ENCODE peak calls at places on chromosomes 4 and X, in ten cellular contexts. One of them, this sample, is unnamed.
A peak's percentile ranks its signal among the peaks of the same experiment; 100 is the strongest.

GRCh38 chr4:53089940-53090729 is 228.0 kb downstream of the RASL11B start:
- DNase-seq in HEK293T: no peak
- DNase-seq in lung: no peak
- DNase-seq in cardiac fibroblast: peak; percentile 67
- DNase-seq in GM12865: no peak
- DNase-seq in stimulated activated CD4-positive, alpha-beta T cell treated with anti-CD3 and anti-CD28 coated beads, Interleukin-4, amount 100 ng/mL, for 24 hours: no peak
- DNase-seq in HT1080: no peak
- DNase-seq in NCI-H345: no peak
- DNase-seq in KBM-7: no peak
- DNase-seq in ELR: no peak
- DNase-seq in this sample: no peak

GRCh38 chr4:166290426-166290825 is 417.4 kb downstream of the TLL1 start:
- DNase-seq in KBM-7: no peak
- DNase-seq in stimulated activated CD4-positive, alpha-beta T cell treated with anti-CD3 and anti-CD28 coated beads, Interleukin-4, amount 100 ng/mL, for 24 hours: no peak
- DNase-seq in GM12865: no peak
- DNase-seq in NCI-H345: peak; percentile 32
- DNase-seq in lung: no peak
- DNase-seq in cardiac fibroblast: no peak
- DNase-seq in HT1080: no peak
- DNase-seq in HEK293T: no peak
- DNase-seq in ELR: no peak
- DNase-seq in this sample: no peak

GRCh38 chr4:150259861-150260567 is 181.8 kb downstream of the DCLK2 start:
- DNase-seq in KBM-7: no peak
- DNase-seq in NCI-H345: no peak
- DNase-seq in HEK293T: no peak
- DNase-seq in cardiac fibroblast: no peak
- DNase-seq in lung: no peak
- DNase-seq in HT1080: no peak
- DNase-seq in ELR: no peak
- DNase-seq in stimulated activated CD4-positive, alpha-beta T cell treated with anti-CD3 and anti-CD28 coated beads, Interleukin-4, amount 100 ng/mL, for 24 hours: no peak
- DNase-seq in GM12865: no peak
- DNase-seq in this sample: no peak

GRCh38 chrX:9525511-9526248 is 60.8 kb downstream of the TBL1X start:
- DNase-seq in HEK293T: no peak
- DNase-seq in NCI-H345: no peak
- DNase-seq in stimulated activated CD4-positive, alpha-beta T cell treated with anti-CD3 and anti-CD28 coated beads, Interleukin-4, amount 100 ng/mL, for 24 hours: peak; percentile 4
- DNase-seq in ELR: no peak
- DNase-seq in GM12865: peak; percentile 47
- DNase-seq in cardiac fibroblast: peak; percentile 20
- DNase-seq in lung: no peak
- DNase-seq in KBM-7: no peak
- DNase-seq in HT1080: no peak
- DNase-seq in this sample: no peak

GRCh38 chr4:14560577-14560976 is 441.7 kb upstream of the CPEB2 start:
- DNase-seq in KBM-7: no peak
- DNase-seq in lung: no peak
- DNase-seq in NCI-H345: no peak
- DNase-seq in cardiac fibroblast: no peak
- DNase-seq in HT1080: no peak
- DNase-seq in stimulated activated CD4-positive, alpha-beta T cell treated with anti-CD3 and anti-CD28 coated beads, Interleukin-4, amount 100 ng/mL, for 24 hours: no peak
- DNase-seq in ELR: no peak
- DNase-seq in HEK293T: no peak
- DNase-seq in GM12865: no peak
- DNase-seq in this sample: no peak

GRCh38 chrX:153769865-153770605 is 6.0 kb downstream of the PLXNB3 start:
- DNase-seq in cardiac fibroblast: no peak
- DNase-seq in HT1080: no peak
- DNase-seq in HEK293T: no peak
- DNase-seq in GM12865: peak; percentile 0
- DNase-seq in ELR: no peak
- DNase-seq in lung: no peak
- DNase-seq in stimulated activated CD4-positive, alpha-beta T cell treated with anti-CD3 and anti-CD28 coated beads, Interleukin-4, amount 100 ng/mL, for 24 hours: no peak
- DNase-seq in KBM-7: no peak
- DNase-seq in NCI-H345: no peak
- DNase-seq in this sample: no peak

GRCh38 chr4:98638661-98639060 is 19.8 kb downstream of the TSPAN5 start:
- DNase-seq in cardiac fibroblast: peak; percentile 70
- DNase-seq in ELR: peak; percentile 69
- DNase-seq in stimulated activated CD4-positive, alpha-beta T cell treated with anti-CD3 and anti-CD28 coated beads, Interleukin-4, amount 100 ng/mL, for 24 hours: no peak
- DNase-seq in HT1080: peak; percentile 65
- DNase-seq in HEK293T: no peak
- DNase-seq in GM12865: no peak
- DNase-seq in NCI-H345: peak; percentile 67
- DNase-seq in KBM-7: no peak
- DNase-seq in lung: no peak
- DNase-seq in this sample: no peak

GRCh38 chr4:182806259-182807252 is 110.6 kb downstream of the DCTD start:
- DNase-seq in ELR: peak; percentile 71
- DNase-seq in HT1080: peak; percentile 53
- DNase-seq in stimulated activated CD4-positive, alpha-beta T cell treated with anti-CD3 and anti-CD28 coated beads, Interleukin-4, amount 100 ng/mL, for 24 hours: peak; percentile 59
- DNase-seq in GM12865: peak; percentile 70
- DNase-seq in lung: peak; percentile 78
- DNase-seq in KBM-7: peak; percentile 77
- DNase-seq in NCI-H345: peak; percentile 80
- DNase-seq in HEK293T: peak; percentile 70
- DNase-seq in cardiac fibroblast: peak; percentile 65
- DNase-seq in this sample: peak; percentile 86

GRCh38 chrX:7146703-7147430 is 645 bp upstream of the STS start:
- DNase-seq in KBM-7: no peak
- DNase-seq in lung: peak; percentile 51
- DNase-seq in HT1080: no peak
- DNase-seq in ELR: peak; percentile 20
- DNase-seq in GM12865: peak; percentile 40
- DNase-seq in NCI-H345: no peak
- DNase-seq in cardiac fibroblast: peak; percentile 14
- DNase-seq in HEK293T: no peak
- DNase-seq in stimulated activated CD4-positive, alpha-beta T cell treated with anti-CD3 and anti-CD28 coated beads, Interleukin-4, amount 100 ng/mL, for 24 hours: peak; percentile 3
- DNase-seq in this sample: no peak

GRCh38 chr4:40881851-40882250 is 132.1 kb downstream of the NSUN7 start:
- DNase-seq in stimulated activated CD4-positive, alpha-beta T cell treated with anti-CD3 and anti-CD28 coated beads, Interleukin-4, amount 100 ng/mL, for 24 hours: no peak
- DNase-seq in HT1080: no peak
- DNase-seq in HEK293T: no peak
- DNase-seq in cardiac fibroblast: no peak
- DNase-seq in GM12865: no peak
- DNase-seq in NCI-H345: no peak
- DNase-seq in lung: no peak
- DNase-seq in ELR: no peak
- DNase-seq in KBM-7: no peak
- DNase-seq in this sample: no peak

GRCh38 chrX:109600114-109600710 is 24.8 kb downstream of the KCNE5 start:
- DNase-seq in HT1080: no peak
- DNase-seq in lung: no peak
- DNase-seq in GM12865: no peak
- DNase-seq in NCI-H345: no peak
- DNase-seq in HEK293T: no peak
- DNase-seq in KBM-7: peak; percentile 45
- DNase-seq in ELR: peak; percentile 6
- DNase-seq in cardiac fibroblast: peak; percentile 8
- DNase-seq in stimulated activated CD4-positive, alpha-beta T cell treated with anti-CD3 and anti-CD28 coated beads, Interleukin-4, amount 100 ng/mL, for 24 hours: no peak
- DNase-seq in this sample: no peak

GRCh38 chr4:142248946-142249345 is 597.2 kb downstream of the INPP4B start:
- DNase-seq in HEK293T: no peak
- DNase-seq in cardiac fibroblast: peak; percentile 87
- DNase-seq in NCI-H345: no peak
- DNase-seq in stimulated activated CD4-positive, alpha-beta T cell treated with anti-CD3 and anti-CD28 coated beads, Interleukin-4, amount 100 ng/mL, for 24 hours: no peak
- DNase-seq in KBM-7: no peak
- DNase-seq in lung: no peak
- DNase-seq in GM12865: no peak
- DNase-seq in HT1080: peak; percentile 47
- DNase-seq in ELR: peak; percentile 79
- DNase-seq in this sample: no peak

GRCh38 chr4:3746701-3747581 is 19.2 kb upstream of the ADRA2C start:
- DNase-seq in HEK293T: peak; percentile 38
- DNase-seq in lung: no peak
- DNase-seq in ELR: no peak
- DNase-seq in cardiac fibroblast: no peak
- DNase-seq in HT1080: no peak
- DNase-seq in GM12865: no peak
- DNase-seq in NCI-H345: no peak
- DNase-seq in stimulated activated CD4-positive, alpha-beta T cell treated with anti-CD3 and anti-CD28 coated beads, Interleukin-4, amount 100 ng/mL, for 24 hours: no peak
- DNase-seq in KBM-7: no peak
- DNase-seq in this sample: no peak

GRCh38 chr4:154024097-154024496 is 235.2 kb upstream of the SFRP2 start:
- DNase-seq in NCI-H345: no peak
- DNase-seq in stimulated activated CD4-positive, alpha-beta T cell treated with anti-CD3 and anti-CD28 coated beads, Interleukin-4, amount 100 ng/mL, for 24 hours: peak; percentile 6
- DNase-seq in KBM-7: no peak
- DNase-seq in HEK293T: no peak
- DNase-seq in lung: no peak
- DNase-seq in cardiac fibroblast: peak; percentile 22
- DNase-seq in HT1080: no peak
- DNase-seq in GM12865: peak; percentile 5
- DNase-seq in ELR: no peak
- DNase-seq in this sample: no peak

GRCh38 chrX:19064175-19064574 is 58.1 kb downstream of the ADGRG2 start:
- DNase-seq in cardiac fibroblast: peak; percentile 67
- DNase-seq in lung: no peak
- DNase-seq in HEK293T: no peak
- DNase-seq in GM12865: no peak
- DNase-seq in ELR: peak; percentile 70
- DNase-seq in NCI-H345: no peak
- DNase-seq in stimulated activated CD4-positive, alpha-beta T cell treated with anti-CD3 and anti-CD28 coated beads, Interleukin-4, amount 100 ng/mL, for 24 hours: no peak
- DNase-seq in HT1080: peak; percentile 48
- DNase-seq in KBM-7: no peak
- DNase-seq in this sample: no peak

GRCh38 chrX:49951524-49952193 is 29.3 kb downstream of the CLCN5 start:
- DNase-seq in cardiac fibroblast: no peak
- DNase-seq in lung: no peak
- DNase-seq in HT1080: no peak
- DNase-seq in KBM-7: no peak
- DNase-seq in GM12865: no peak
- DNase-seq in HEK293T: no peak
- DNase-seq in NCI-H345: no peak
- DNase-seq in ELR: no peak
- DNase-seq in stimulated activated CD4-positive, alpha-beta T cell treated with anti-CD3 and anti-CD28 coated beads, Interleukin-4, amount 100 ng/mL, for 24 hours: no peak
- DNase-seq in this sample: peak; percentile 32

GRCh38 chr4:26083987-26084386 is 170.0 kb downstream of the SMIM20 start:
- DNase-seq in HT1080: peak; percentile 85
- DNase-seq in NCI-H345: no peak
- DNase-seq in lung: no peak
- DNase-seq in cardiac fibroblast: peak; percentile 86
- DNase-seq in stimulated activated CD4-positive, alpha-beta T cell treated with anti-CD3 and anti-CD28 coated beads, Interleukin-4, amount 100 ng/mL, for 24 hours: peak; percentile 43
- DNase-seq in HEK293T: peak; percentile 12
- DNase-seq in KBM-7: no peak
- DNase-seq in ELR: peak; percentile 90
- DNase-seq in GM12865: peak; percentile 79
- DNase-seq in this sample: no peak